ENCODE peak calls at places on chromosomes 5 and 9, in four cellular contexts. O is pancreas; L is mucosa of descending colon; G is CD4-positive, CD25-positive, alpha-beta regulatory T cell. B is an unnamed sample.

GRCh38 chr5:120682851-120683250 is 218.8 kb downstream of the PRR16 start:
- DNase-seq in O (no peak), L (no peak), G (no peak), B (no peak)

GRCh38 chr9:115289757-115290208 is 171.8 kb upstream of the TNC start:
- DNase-seq in O (no peak), L (no peak), G (no peak), B (peak)

GRCh38 chr5:55636711-55637110 is 75.4 kb downstream of the SLC38A9 start:
- DNase-seq in O (no peak), L (no peak), G (no peak), B (no peak)

GRCh38 chr9:37531699-37532098 is 44.5 kb downstream of the FBXO10 start:
- DNase-seq in O (no peak), L (no peak), G (peak), B (no peak)

GRCh38 chr5:149257875-149258705 is 13.6 kb upstream of the AFAP1L1 start:
- DNase-seq in O (no peak), L (no peak), G (no peak), B (no peak)

GRCh38 chr9:127389391-127390242 is 7.4 kb upstream of the SLC2A8 start:
- DNase-seq in O (no peak), L (no peak), G (no peak), B (no peak)

GRCh38 chr5:56964173-56964572 is 12.2 kb upstream of the MIER3 start:
- DNase-seq in O (no peak), L (no peak), G (no peak), B (no peak)

GRCh38 chr5:6686916-6687409 is 26.3 kb upstream of the TENT4A start:
- DNase-seq in O (no peak), L (no peak), G (no peak), B (no peak)

GRCh38 chr5:109161914-109162683 is 247.7 kb downstream of the PJA2 start:
- DNase-seq in O (no peak), L (no peak), G (no peak), B (peak)

GRCh38 chr5:56279979-56280378 is 46.8 kb upstream of the ANKRD55 start:
- DNase-seq in O (no peak), L (no peak), G (no peak), B (peak)

DNA sequence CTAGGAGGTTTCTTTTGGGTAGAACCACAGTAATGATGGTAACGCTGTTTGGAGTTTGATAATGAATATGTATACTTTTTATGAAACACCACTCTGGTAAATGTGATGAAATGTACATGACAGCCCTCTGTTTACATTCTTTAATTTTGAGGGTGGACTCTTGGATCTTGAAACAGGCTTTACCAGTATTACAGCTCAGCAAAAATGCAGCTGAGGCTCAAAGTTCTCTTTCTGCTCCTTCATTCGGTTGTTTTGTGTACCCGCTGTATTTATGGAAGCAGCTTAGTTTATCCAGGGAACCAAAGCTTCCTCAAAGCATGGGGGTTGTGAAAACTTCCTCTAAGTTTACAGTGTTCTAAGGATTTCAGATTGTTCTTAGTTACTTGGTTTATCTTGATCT is 11.1 kb downstream of the GAPVD1 start:
- DNase-seq in O (no peak), L (no peak), G (no peak), B (no peak)
- H3K4me3 ChIP-seq in O (no peak), L (no peak), G (no peak), B (no peak)

GRCh38 chr5:2740051-2740848 is 11.2 kb downstream of the IRX2 start:
- DNase-seq in O (no peak), L (no peak), G (no peak), B (no peak)
- H3K4me3 ChIP-seq in O (peak), L (no peak), G (no peak), B (no peak)

GRCh38 chr5:137896560-137896959 is 7.3 kb downstream of the PKD2L2 start:
- DNase-seq in O (no peak), L (no peak), G (no peak), B (no peak)

GRCh38 chr5:137899493-137899892 is 10.2 kb downstream of the PKD2L2 start:
- DNase-seq in O (no peak), L (no peak), G (no peak), B (no peak)

GRCh38 chr5:137891849-137892248 is 2.6 kb downstream of the PKD2L2 start:
- DNase-seq in O (no peak), L (no peak), G (no peak), B (no peak)

GRCh38 chr5:137890850-137891249 is 1.6 kb downstream of the PKD2L2 start:
- DNase-seq in O (no peak), L (no peak), G (no peak), B (no peak)

DNA sequence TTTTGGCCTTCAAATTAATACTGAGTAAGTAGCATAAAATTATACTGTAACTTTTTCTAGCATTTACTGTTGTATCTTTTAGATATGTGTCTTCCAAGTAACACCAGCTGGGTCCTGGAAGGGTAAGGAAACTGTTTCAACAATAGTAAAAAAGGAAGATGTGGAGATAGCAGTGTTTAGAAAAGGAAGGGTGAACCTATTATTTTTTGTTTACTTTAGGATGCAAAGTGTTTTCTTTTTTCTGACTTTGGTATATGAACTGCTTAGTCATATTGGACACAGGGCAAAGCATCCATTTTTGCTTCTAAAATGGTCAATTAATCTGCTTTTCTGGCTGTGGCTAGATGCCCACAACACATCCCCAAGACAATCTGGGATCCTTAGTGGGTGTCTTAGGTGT is 5.3 kb downstream of the PKD2L2 start:
- DNase-seq in O (no peak), L (no peak), G (no peak), B (no peak)
- H3K4me3 ChIP-seq in O (no peak), L (no peak), G (no peak), B (no peak)

DNA sequence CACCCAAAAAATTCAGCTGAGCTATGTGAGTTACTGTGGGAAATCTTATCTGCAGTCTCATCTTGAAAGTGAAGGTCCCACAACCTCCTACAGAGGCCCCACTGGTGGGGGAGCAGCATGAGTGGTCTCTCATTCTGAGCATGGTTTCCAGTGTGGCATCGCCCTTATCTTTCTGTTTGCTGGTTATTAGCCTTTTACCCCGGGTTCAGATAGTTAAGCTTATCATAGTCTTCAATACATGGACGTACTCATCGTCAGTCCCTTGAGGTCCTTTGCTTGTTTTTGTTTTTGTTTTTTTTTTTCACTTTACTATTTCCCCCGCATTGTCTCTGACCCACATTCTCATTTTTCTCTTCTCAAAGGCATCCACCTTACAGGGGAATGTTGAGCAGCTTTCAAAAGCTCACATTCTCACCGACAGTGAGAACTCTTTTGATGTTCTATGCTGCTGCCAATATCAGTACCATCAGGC is 7.7 kb upstream of the HAVCR2 start:
- DNase-seq in O (no peak), L (no peak), G (no peak), B (no peak)
- H3K4me3 ChIP-seq in O (no peak), L (no peak), G (no peak), B (no peak)

GRCh38 chr9:120395374-120395773 is 184.6 kb downstream of the CDK5RAP2 start:
- DNase-seq in O (no peak), L (no peak), G (no peak), B (no peak)
- H3K4me3 ChIP-seq in O (no peak), L (no peak), G (no peak), B (no peak)

B was measured in retinal pigment epithelial cell.